ENCODE peak calls at places on chromosomes 6 and 20, in nine cellular contexts. O, S, N, J, P, F, B, E and T are unnamed samples. For H3K4me1, the result is how much of the 10 kb centered on the place peaks cover.

GRCh38 chr6:36334832-36335459 is 1.7 kb downstream of the BNIP5 start:
- DNase-seq in N (no peak), F (no peak), S (no peak), E (no peak), B (no peak), P (no peak), O (peak), J (no peak), T (peak)

GRCh38 chr6:125598422-125598821 is 151.0 kb upstream of the HEY2 start:
- DNase-seq in F (no peak), E (no peak), P (no peak), J (no peak), O (peak), S (peak), N (no peak), B (no peak), T (peak)

GRCh38 chr6:22231050-22231449 is 65.8 kb downstream of the PRL start:
- DNase-seq in B (no peak), N (no peak), J (no peak), F (no peak), S (no peak), P (no peak), O (no peak), E (no peak), T (no peak)

GRCh38 chr6:36862164-36862847 is 12.3 kb downstream of the PPIL1 start:
- DNase-seq in P (no peak), S (no peak), J (no peak), N (no peak), B (no peak), E (no peak), F (no peak), O (no peak), T (no peak)

GRCh38 chr6:45171380-45171779 is 156.8 kb upstream of the RUNX2 start:
- DNase-seq in S (no peak), O (no peak), P (no peak), E (no peak), F (no peak), B (no peak), J (no peak), N (no peak), T (no peak)

GRCh38 chr6:32298632-32299336 is 72.9 kb downstream of the TSBP1 start:
- DNase-seq in P (no peak), J (no peak), B (no peak), S (peak), E (no peak), N (no peak), F (no peak), O (peak), T (no peak)

GRCh38 chr6:105566503-105566902 is 163.6 kb upstream of the PREP start:
- DNase-seq in F (no peak), P (no peak), S (no peak), N (no peak), J (no peak), O (no peak), B (no peak), E (no peak), T (no peak)

GRCh38 chr6:52393780-52394179 is 26.4 kb upstream of the EFHC1 start:
- DNase-seq in J (no peak), B (no peak), F (no peak), O (no peak), E (no peak), N (no peak), S (no peak), P (no peak), T (no peak)

GRCh38 chr6:21423106-21423854 is 170.3 kb upstream of the SOX4 start:
- DNase-seq in J (no peak), F (no peak), B (no peak), N (peak), E (no peak), O (no peak), S (no peak), P (peak), T (peak)

GRCh38 chr6:132362318-132363185 is 38.7 kb downstream of the MOXD1 start:
- DNase-seq in B (no peak), E (no peak), S (peak), P (no peak), J (no peak), N (no peak), O (peak), F (no peak), T (peak)

GRCh38 chr6:31529329-31530150 is 778 bp downstream of the MCCD1 start:
- DNase-seq in S (no peak), N (peak), E (no peak), J (no peak), B (no peak), O (no peak), F (no peak), P (no peak), T (no peak)

GRCh38 chr20:290081-290831 is at the start of gene C20orf96:
- DNase-seq in F (peak), N (peak), S (peak), J (peak), E (peak), B (peak), O (peak), P (peak), T (peak)

GRCh38 chr6:105151644-105152043 is 28.2 kb downstream of the POPDC3 start:
- DNase-seq in B (peak), E (no peak), O (no peak), J (no peak), N (no peak), S (no peak), F (no peak), P (no peak), T (no peak)

DNA sequence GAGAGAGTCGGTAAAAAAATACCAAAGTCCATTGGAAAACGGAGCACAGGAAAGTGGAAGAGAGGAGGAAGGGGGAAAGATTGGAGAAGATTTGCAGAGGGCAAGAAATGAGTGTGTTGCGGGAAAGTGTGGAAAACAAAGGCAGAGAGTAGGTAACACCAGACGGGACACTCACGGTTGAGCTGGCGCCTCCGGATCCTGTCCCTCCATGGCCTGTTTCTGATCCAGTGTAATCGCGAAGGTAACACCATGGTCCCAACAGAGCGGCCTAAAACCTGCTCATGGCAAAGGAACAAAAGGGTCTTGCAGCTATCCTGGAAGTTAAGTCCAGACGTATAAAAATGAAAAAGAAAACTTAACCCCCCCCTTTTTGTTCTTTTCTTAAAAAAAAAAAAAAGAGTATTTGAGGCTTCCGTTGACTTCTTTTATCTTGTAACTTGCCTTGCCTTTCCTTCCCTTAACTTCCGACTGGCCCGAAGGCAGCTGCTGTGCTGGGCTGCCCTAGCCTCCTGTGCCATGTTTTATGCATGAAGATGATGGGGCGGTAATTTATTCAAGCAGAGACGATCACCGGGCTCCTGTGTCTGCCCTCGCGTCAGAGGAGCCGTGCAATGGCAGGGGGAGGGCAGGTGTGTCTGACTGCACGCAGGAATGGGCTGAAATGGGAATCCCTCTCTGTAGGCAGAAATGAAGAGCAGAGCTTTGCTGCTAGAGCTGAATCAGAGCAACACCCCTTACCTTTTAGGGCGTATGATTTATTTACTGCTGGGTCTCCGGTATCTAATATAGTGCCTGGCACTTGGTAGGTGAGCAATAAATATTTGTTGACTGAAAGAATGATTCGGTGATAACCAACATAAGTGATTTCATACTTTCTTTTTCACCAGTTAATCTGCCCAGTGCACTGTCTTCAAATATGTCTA is 106.2 kb upstream of the RIPOR2 start:
- DNase-seq in E (peak), O (no peak), B (no peak), N (peak), J (no peak), F (no peak), S (no peak), P (no peak), T (no peak)
- TF ChIP-seq EZH2phosphoT487 in E (no peak), O (no peak), B (no peak), N (no peak), J (no peak), F (no peak), S (no peak), P (no peak), T (no peak)

GRCh38 chr6:71388846-71389543 is 100.4 kb downstream of the OGFRL1 start:
- DNase-seq in F (no peak), E (no peak), J (no peak), P (no peak), B (no peak), O (no peak), S (peak), N (no peak), T (no peak)

GRCh38 chr6:71392286-71392685 is 103.7 kb downstream of the OGFRL1 start:
- DNase-seq in S (no peak), E (no peak), F (no peak), N (no peak), J (no peak), B (no peak), O (no peak), P (no peak), T (no peak)

GRCh38 chr6:71394001-71394432 is 105.4 kb downstream of the OGFRL1 start:
- DNase-seq in S (peak), F (no peak), E (no peak), O (peak), B (no peak), J (no peak), P (no peak), N (no peak), T (no peak)

GRCh38 chr6:71393471-71393870 is 104.9 kb downstream of the OGFRL1 start:
- DNase-seq in P (no peak), F (no peak), E (no peak), J (no peak), O (peak), N (no peak), S (peak), B (no peak), T (no peak)

GRCh38 chr6:71391126-71391525 is 102.5 kb downstream of the OGFRL1 start:
- DNase-seq in F (no peak), S (no peak), N (no peak), E (no peak), B (no peak), O (no peak), J (no peak), P (no peak), T (no peak)
- H3K4me1 ChIP-seq in F (under half), S (half or more), N (under half), E (under half), B (under half), O (under half), J (under half), P (under half), T (under half)

DNA sequence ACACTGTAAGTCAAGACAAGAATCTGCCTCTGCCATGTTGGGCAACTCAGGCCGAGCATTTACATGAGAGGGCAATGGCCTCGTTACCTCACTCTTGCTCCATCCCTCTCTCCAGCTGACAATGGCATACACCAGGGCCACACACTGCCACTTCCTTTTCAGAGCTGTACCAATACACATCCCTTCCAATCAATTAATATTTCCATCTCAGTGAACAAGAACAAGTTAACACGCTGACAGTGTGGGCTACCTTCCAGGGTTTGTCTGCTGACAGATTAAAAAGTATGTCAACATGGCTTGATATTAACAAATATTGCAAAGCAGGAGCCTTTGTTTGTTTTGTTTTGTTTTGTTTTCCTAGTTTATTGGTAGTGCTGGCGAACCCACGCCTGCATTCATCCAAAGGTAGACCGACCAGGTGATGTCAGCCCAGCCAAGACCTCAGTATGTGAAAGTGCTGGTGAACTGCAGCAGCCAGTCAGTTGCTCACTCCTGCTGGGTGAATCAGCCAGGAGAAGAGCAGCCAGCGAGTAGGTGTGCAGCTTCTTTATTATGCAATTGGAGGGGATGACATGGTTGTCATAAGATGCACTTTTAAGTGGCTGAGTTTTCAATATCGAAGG is 487.3 kb upstream of the JARID2 start:
- DNase-seq in B (no peak), N (no peak), O (peak), E (no peak), S (peak), J (no peak), P (no peak), F (no peak), T (peak)
- TF ChIP-seq EZH2phosphoT487 in B (no peak), N (no peak), O (no peak), E (no peak), S (no peak), J (no peak), P (no peak), F (no peak), T (no peak)

DNA sequence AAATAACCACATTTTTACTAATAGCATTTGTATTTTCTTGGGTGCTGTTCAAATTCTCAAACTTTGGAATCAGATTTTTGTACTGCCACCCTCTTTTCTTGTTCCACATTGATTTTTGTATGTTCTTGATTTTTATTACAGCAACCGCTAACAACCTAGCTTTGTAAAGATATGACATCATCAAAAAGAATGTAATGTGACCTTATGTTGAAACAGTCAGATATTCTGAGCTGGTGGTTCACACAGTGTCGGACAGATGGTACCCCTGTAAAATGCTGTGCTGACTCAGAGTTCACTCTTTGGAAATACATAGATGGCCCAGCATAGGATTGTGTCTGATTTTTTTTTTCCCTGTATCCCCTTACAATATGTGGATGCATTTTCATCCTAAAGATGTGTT is 118.9 kb downstream of the QKI start:
- DNase-seq in P (no peak), B (no peak), F (no peak), N (no peak), J (no peak), O (peak), S (peak), E (no peak), T (peak)
- H3K4me1 ChIP-seq in P (under half), B (under half), F (under half), N (under half), J (under half), O (under half), S (half or more), E (under half), T (under half)

GRCh38 chr6:160030103-160030502 is 61.2 kb downstream of the IGF2R start:
- DNase-seq in J (peak), P (peak), S (peak), N (peak), O (peak), F (no peak), E (no peak), B (no peak), T (peak)
- TF ChIP-seq EZH2phosphoT487 in J (no peak), P (no peak), S (no peak), N (no peak), O (no peak), F (no peak), E (no peak), B (no peak), T (no peak)

GRCh38 chr20:23050847-23051627 is 1.6 kb upstream of the THBD start:
- DNase-seq in B (no peak), N (peak), O (peak), F (peak), P (peak), E (no peak), S (peak), J (no peak), T (peak)
- H3K4me1 ChIP-seq in B (under half), N (under half), O (under half), F (under half), P (under half), E (under half), S (under half), J (under half), T (under half)

GRCh38 chr6:26032387-26033131 is 54.7 kb upstream of the HFE start:
- DNase-seq in N (peak), O (peak), E (peak), S (peak), B (peak), J (no peak), F (no peak), P (peak), T (peak)
- TF ChIP-seq EZH2phosphoT487 in N (no peak), O (no peak), E (no peak), S (no peak), B (no peak), J (no peak), F (no peak), P (no peak), T (no peak)